ENCODE peak calls at places on chromosomes 5 and 9, in five cellular contexts. D, W, P, E and K are unnamed samples.
A peak's percentile ranks its signal among the peaks of the same experiment; 100 is the strongest.

GRCh38 chr5:143618146-143618545 is 193.8 kb upstream of the HMHB1 start:
- DNase-seq in D (no peak), W (no peak), P (no peak), E (no peak), K (no peak)

GRCh38 chr9:130461731-130462130 is 17.0 kb downstream of the ASS1 start:
- DNase-seq in D (no peak), W (no peak), P (no peak), E (no peak), K (no peak)

GRCh38 chr5:89847743-89848142 is 561.8 kb downstream of the CETN3 start:
- DNase-seq in D (no peak), W (peak; percentile 21), P (peak; percentile 12), E (no peak), K (no peak)

GRCh38 chr9:93010056-93010455 is 48.4 kb upstream of the SUSD3 start:
- DNase-seq in D (no peak), W (no peak), P (no peak), E (no peak), K (peak; percentile 13)

GRCh38 chr5:50716134-50716533 is 49.7 kb downstream of the PARP8 start:
- DNase-seq in D (no peak), W (no peak), P (no peak), E (no peak), K (no peak)

GRCh38 chr9:120927125-120928014 is 774 bp upstream of the TRAF1 start:
- DNase-seq in D (no peak), W (no peak), P (no peak), E (no peak), K (no peak)

GRCh38 chr9:2016411-2017208 is 1.5 kb downstream of the SMARCA2 start:
- DNase-seq in D (peak; percentile 83), W (peak; percentile 74), P (peak; percentile 78), E (peak; percentile 30), K (peak; percentile 70)

GRCh38 chr9:35826071-35826701 is 2.3 kb downstream of the FAM221B start:
- DNase-seq in D (peak; percentile 39), W (peak; percentile 82), P (peak; percentile 72), E (no peak), K (peak; percentile 67)

GRCh38 chr5:124738751-124739559 is 7.5 kb downstream of the ZNF608 start:
- DNase-seq in D (no peak), W (no peak), P (no peak), E (no peak), K (no peak)

GRCh38 chr9:72473474-72474241 is 47.8 kb upstream of the TMC1 start:
- DNase-seq in D (no peak), W (peak; percentile 64), P (peak; percentile 90), E (no peak), K (peak; percentile 67)